ENCODE peak calls at places on chromosomes 16 and 17, in nine cellular contexts. One of them, this sample, is unnamed.

GRCh38 chr17:4497101-4497824 is 1.4 kb upstream of the SPNS2 start:
- DNase-seq in HepG2: no peak
- DNase-seq in H9: no peak
- DNase-seq in neural progenitor cell: no peak
- DNase-seq in tibial artery: peak
- DNase-seq in AG04450: no peak
- DNase-seq in caudate nucleus: peak
- DNase-seq in CD8-positive, alpha-beta memory T cell: no peak
- DNase-seq in substantia nigra: peak
- DNase-seq in this sample: no peak

GRCh38 chr17:41133880-41134735 is 6.2 kb downstream of the KRTAP4-6 start:
- DNase-seq in CD8-positive, alpha-beta memory T cell: no peak
- DNase-seq in H9: no peak
- DNase-seq in caudate nucleus: no peak
- DNase-seq in substantia nigra: no peak
- DNase-seq in neural progenitor cell: no peak
- DNase-seq in tibial artery: no peak
- DNase-seq in HepG2: no peak
- DNase-seq in AG04450: no peak
- DNase-seq in this sample: no peak

GRCh38 chr16:46972971-46973456 is 460 bp downstream of the DNAJA2 start:
- DNase-seq in substantia nigra: peak
- DNase-seq in AG04450: no peak
- DNase-seq in neural progenitor cell: peak
- DNase-seq in tibial artery: peak
- DNase-seq in H9: peak
- DNase-seq in HepG2: peak
- DNase-seq in CD8-positive, alpha-beta memory T cell: peak
- DNase-seq in caudate nucleus: peak
- DNase-seq in this sample: no peak

GRCh38 chr16:15435216-15435864 is 952 bp downstream of the BMERB1 start:
- DNase-seq in H9: no peak
- DNase-seq in neural progenitor cell: peak
- DNase-seq in AG04450: no peak
- DNase-seq in substantia nigra: no peak
- DNase-seq in tibial artery: peak
- DNase-seq in HepG2: no peak
- DNase-seq in CD8-positive, alpha-beta memory T cell: no peak
- DNase-seq in caudate nucleus: no peak
- DNase-seq in this sample: no peak

GRCh38 chr17:78670850-78671291 is 93.7 kb upstream of the DNAH17 start:
- DNase-seq in caudate nucleus: no peak
- DNase-seq in HepG2: no peak
- DNase-seq in AG04450: no peak
- DNase-seq in neural progenitor cell: no peak
- DNase-seq in CD8-positive, alpha-beta memory T cell: no peak
- DNase-seq in tibial artery: no peak
- DNase-seq in H9: no peak
- DNase-seq in substantia nigra: no peak
- DNase-seq in this sample: no peak

GRCh38 chr17:40864661-40865380 is 2.2 kb downstream of the KRT12 start:
- DNase-seq in caudate nucleus: no peak
- DNase-seq in CD8-positive, alpha-beta memory T cell: no peak
- DNase-seq in tibial artery: no peak
- DNase-seq in AG04450: no peak
- DNase-seq in HepG2: peak
- DNase-seq in H9: no peak
- DNase-seq in neural progenitor cell: no peak
- DNase-seq in substantia nigra: no peak
- DNase-seq in this sample: no peak

GRCh38 chr16:83835972-83836566 is 28.3 kb downstream of the HSBP1 start:
- DNase-seq in CD8-positive, alpha-beta memory T cell: no peak
- DNase-seq in tibial artery: no peak
- DNase-seq in HepG2: no peak
- DNase-seq in substantia nigra: no peak
- DNase-seq in AG04450: peak
- DNase-seq in caudate nucleus: no peak
- DNase-seq in H9: no peak
- DNase-seq in neural progenitor cell: no peak
- DNase-seq in this sample: no peak

GRCh38 chr16:2428787-2429036 is 535 bp upstream of the CCNF start:
- DNase-seq in AG04450: no peak
- DNase-seq in neural progenitor cell: no peak
- DNase-seq in tibial artery: no peak
- DNase-seq in HepG2: no peak
- DNase-seq in CD8-positive, alpha-beta memory T cell: no peak
- DNase-seq in substantia nigra: peak
- DNase-seq in caudate nucleus: no peak
- DNase-seq in H9: no peak
- DNase-seq in this sample: no peak

GRCh38 chr17:64393000-64393402 is 2.3 kb upstream of the PECAM1 start:
- DNase-seq in CD8-positive, alpha-beta memory T cell: peak
- DNase-seq in caudate nucleus: no peak
- DNase-seq in H9: no peak
- DNase-seq in AG04450: no peak
- DNase-seq in HepG2: no peak
- DNase-seq in substantia nigra: no peak
- DNase-seq in tibial artery: peak
- DNase-seq in neural progenitor cell: no peak
- DNase-seq in this sample: no peak

GRCh38 chr16:7331997-7332396 is 648 bp upstream of the RBFOX1 start:
- DNase-seq in substantia nigra: no peak
- DNase-seq in AG04450: no peak
- DNase-seq in H9: no peak
- DNase-seq in tibial artery: no peak
- DNase-seq in neural progenitor cell: no peak
- DNase-seq in HepG2: no peak
- DNase-seq in CD8-positive, alpha-beta memory T cell: no peak
- DNase-seq in caudate nucleus: no peak
- DNase-seq in this sample: no peak

GRCh38 chr17:19306160-19307111 is 56.1 kb downstream of the B9D1 start:
- DNase-seq in tibial artery: no peak
- DNase-seq in substantia nigra: peak
- DNase-seq in caudate nucleus: peak
- DNase-seq in neural progenitor cell: no peak
- DNase-seq in AG04450: no peak
- DNase-seq in CD8-positive, alpha-beta memory T cell: peak
- DNase-seq in H9: no peak
- DNase-seq in HepG2: peak
- DNase-seq in this sample: no peak

GRCh38 chr17:64230551-64231408 is 32.3 kb downstream of the TEX2 start:
- DNase-seq in substantia nigra: no peak
- DNase-seq in CD8-positive, alpha-beta memory T cell: no peak
- DNase-seq in HepG2: no peak
- DNase-seq in H9: no peak
- DNase-seq in tibial artery: no peak
- DNase-seq in AG04450: peak
- DNase-seq in caudate nucleus: no peak
- DNase-seq in neural progenitor cell: no peak
- DNase-seq in this sample: peak

GRCh38 chr17:42832934-42833770 is at the start of gene PSME3:
- DNase-seq in H9: peak
- DNase-seq in caudate nucleus: peak
- DNase-seq in CD8-positive, alpha-beta memory T cell: peak
- DNase-seq in tibial artery: peak
- DNase-seq in HepG2: peak
- DNase-seq in AG04450: peak
- DNase-seq in substantia nigra: peak
- DNase-seq in neural progenitor cell: peak
- DNase-seq in this sample: peak

GRCh38 chr16:20359997-20360396 is 7.5 kb upstream of the UMOD start:
- DNase-seq in HepG2: peak
- DNase-seq in neural progenitor cell: peak
- DNase-seq in H9: peak
- DNase-seq in caudate nucleus: no peak
- DNase-seq in CD8-positive, alpha-beta memory T cell: no peak
- DNase-seq in AG04450: no peak
- DNase-seq in substantia nigra: no peak
- DNase-seq in tibial artery: no peak
- DNase-seq in this sample: no peak

GRCh38 chr17:54353789-54354525 is 531.2 kb downstream of the KIF2B start:
- DNase-seq in CD8-positive, alpha-beta memory T cell: no peak
- DNase-seq in neural progenitor cell: no peak
- DNase-seq in HepG2: no peak
- DNase-seq in H9: no peak
- DNase-seq in caudate nucleus: no peak
- DNase-seq in substantia nigra: no peak
- DNase-seq in AG04450: no peak
- DNase-seq in tibial artery: no peak
- DNase-seq in this sample: no peak

GRCh38 chr16:26198221-26198620 is 506.5 kb downstream of the HS3ST4 start:
- DNase-seq in CD8-positive, alpha-beta memory T cell: no peak
- DNase-seq in tibial artery: no peak
- DNase-seq in neural progenitor cell: no peak
- DNase-seq in HepG2: no peak
- DNase-seq in substantia nigra: no peak
- DNase-seq in AG04450: no peak
- DNase-seq in H9: no peak
- DNase-seq in caudate nucleus: no peak
- DNase-seq in this sample: no peak

GRCh38 chr16:29745126-29745852 is 501 bp downstream of the C16orf54 start:
- DNase-seq in AG04450: no peak
- DNase-seq in HepG2: no peak
- DNase-seq in neural progenitor cell: no peak
- DNase-seq in substantia nigra: peak
- DNase-seq in H9: no peak
- DNase-seq in caudate nucleus: no peak
- DNase-seq in tibial artery: no peak
- DNase-seq in CD8-positive, alpha-beta memory T cell: peak
- DNase-seq in this sample: no peak

GRCh38 chr17:12395733-12396354 is 269.8 kb upstream of the MYOCD start:
- DNase-seq in caudate nucleus: no peak
- DNase-seq in tibial artery: no peak
- DNase-seq in H9: peak
- DNase-seq in substantia nigra: no peak
- DNase-seq in neural progenitor cell: peak
- DNase-seq in CD8-positive, alpha-beta memory T cell: no peak
- DNase-seq in HepG2: peak
- DNase-seq in AG04450: no peak
- DNase-seq in this sample: no peak

GRCh38 chr16:76376988-76377387 is 99.8 kb downstream of the CNTNAP4 start:
- DNase-seq in caudate nucleus: no peak
- DNase-seq in neural progenitor cell: no peak
- DNase-seq in tibial artery: no peak
- DNase-seq in HepG2: no peak
- DNase-seq in AG04450: no peak
- DNase-seq in H9: no peak
- DNase-seq in CD8-positive, alpha-beta memory T cell: no peak
- DNase-seq in substantia nigra: no peak
- DNase-seq in this sample: no peak

GRCh38 chr17:77462101-77462500 is 321.3 kb downstream of the SEC14L1 start:
- DNase-seq in caudate nucleus: no peak
- DNase-seq in substantia nigra: no peak
- DNase-seq in CD8-positive, alpha-beta memory T cell: no peak
- DNase-seq in HepG2: no peak
- DNase-seq in tibial artery: no peak
- DNase-seq in neural progenitor cell: no peak
- DNase-seq in H9: no peak
- DNase-seq in AG04450: no peak
- DNase-seq in this sample: no peak
- H3K27ac ChIP-seq in caudate nucleus: no peak
- H3K27ac ChIP-seq in substantia nigra: no peak
- H3K27ac ChIP-seq in CD8-positive, alpha-beta memory T cell: peak
- H3K27ac ChIP-seq in HepG2: peak
- H3K27ac ChIP-seq in tibial artery: no peak
- H3K27ac ChIP-seq in neural progenitor cell: peak
- H3K27ac ChIP-seq in H9: no peak
- H3K27ac ChIP-seq in AG04450: no peak
- H3K27ac ChIP-seq in this sample: no peak

DNA sequence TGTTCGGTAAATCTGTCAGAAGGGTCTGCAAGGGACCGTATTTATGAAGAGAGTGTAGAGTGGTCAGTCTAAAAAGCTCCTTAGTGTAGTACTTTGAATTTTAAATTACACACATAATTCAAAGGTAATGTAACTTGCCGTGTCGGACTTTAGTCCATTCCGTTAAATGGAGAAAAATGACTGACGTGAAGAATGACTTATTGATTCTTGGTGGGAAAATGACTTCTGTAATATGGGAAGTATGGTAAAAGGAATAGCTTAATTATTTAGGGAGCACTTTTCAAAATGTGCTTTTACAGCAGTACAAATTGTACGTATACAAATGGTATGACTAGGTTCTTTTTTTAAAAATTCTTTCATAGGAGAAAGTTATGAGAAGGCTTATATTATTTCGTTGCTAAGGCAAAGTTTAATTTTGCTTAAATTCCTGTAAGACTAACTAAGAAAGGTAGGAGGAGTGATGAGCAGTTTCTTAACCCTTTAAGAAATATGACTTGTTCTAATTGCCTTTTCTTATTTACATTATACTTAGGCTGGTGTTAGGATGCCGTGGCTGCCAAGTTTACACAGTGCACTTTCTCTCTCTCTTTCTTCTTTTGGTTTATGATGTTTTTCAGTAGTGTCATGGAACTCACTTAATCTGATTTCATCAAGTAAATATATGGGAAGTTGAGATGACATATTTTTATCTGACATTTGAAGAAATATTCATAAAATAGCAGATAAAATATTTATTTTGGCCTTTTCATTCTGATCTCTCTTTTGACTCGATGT is 191.2 kb downstream of the WWOX start:
- DNase-seq in H9: no peak
- DNase-seq in AG04450: no peak
- DNase-seq in substantia nigra: no peak
- DNase-seq in CD8-positive, alpha-beta memory T cell: no peak
- DNase-seq in caudate nucleus: no peak
- DNase-seq in neural progenitor cell: no peak
- DNase-seq in HepG2: no peak
- DNase-seq in tibial artery: no peak
- DNase-seq in this sample: no peak
- H3K27ac ChIP-seq in H9: no peak
- H3K27ac ChIP-seq in AG04450: no peak
- H3K27ac ChIP-seq in substantia nigra: no peak
- H3K27ac ChIP-seq in CD8-positive, alpha-beta memory T cell: no peak
- H3K27ac ChIP-seq in caudate nucleus: no peak
- H3K27ac ChIP-seq in neural progenitor cell: no peak
- H3K27ac ChIP-seq in HepG2: peak
- H3K27ac ChIP-seq in tibial artery: peak
- H3K27ac ChIP-seq in this sample: no peak

GRCh38 chr16:67035364-67035763 is 6.4 kb downstream of the CBFB start:
- DNase-seq in HepG2: no peak
- DNase-seq in AG04450: no peak
- DNase-seq in caudate nucleus: no peak
- DNase-seq in H9: no peak
- DNase-seq in CD8-positive, alpha-beta memory T cell: no peak
- DNase-seq in neural progenitor cell: no peak
- DNase-seq in substantia nigra: no peak
- DNase-seq in tibial artery: no peak
- DNase-seq in this sample: no peak
- H3K27ac ChIP-seq in HepG2: no peak
- H3K27ac ChIP-seq in AG04450: no peak
- H3K27ac ChIP-seq in caudate nucleus: no peak
- H3K27ac ChIP-seq in H9: no peak
- H3K27ac ChIP-seq in CD8-positive, alpha-beta memory T cell: no peak
- H3K27ac ChIP-seq in neural progenitor cell: no peak
- H3K27ac ChIP-seq in substantia nigra: no peak
- H3K27ac ChIP-seq in tibial artery: no peak
- H3K27ac ChIP-seq in this sample: no peak

DNA sequence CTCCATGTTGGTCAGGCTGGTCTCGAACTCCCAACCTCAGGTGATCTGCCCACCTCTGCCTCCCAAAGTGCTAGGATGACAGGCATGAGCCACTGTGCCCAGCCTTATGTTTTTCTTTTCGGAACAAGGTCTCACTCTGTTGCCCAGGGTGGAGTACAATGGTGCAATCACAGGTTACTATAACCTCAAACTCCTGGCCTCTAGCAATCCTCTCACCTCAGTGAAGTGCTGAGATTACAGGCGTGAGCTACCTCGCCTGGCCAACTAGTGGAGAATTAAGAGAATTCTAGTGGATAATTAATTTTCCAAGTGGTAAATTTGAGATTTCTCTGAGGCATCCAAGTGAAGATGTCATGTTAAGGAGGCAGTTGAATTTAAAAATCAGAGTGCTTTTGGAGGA is 2.9 kb upstream of the FBXO47 start:
- DNase-seq in HepG2: no peak
- DNase-seq in H9: no peak
- DNase-seq in caudate nucleus: no peak
- DNase-seq in AG04450: no peak
- DNase-seq in substantia nigra: no peak
- DNase-seq in tibial artery: no peak
- DNase-seq in CD8-positive, alpha-beta memory T cell: no peak
- DNase-seq in neural progenitor cell: no peak
- DNase-seq in this sample: no peak
- H3K27ac ChIP-seq in HepG2: no peak
- H3K27ac ChIP-seq in H9: no peak
- H3K27ac ChIP-seq in caudate nucleus: no peak
- H3K27ac ChIP-seq in AG04450: no peak
- H3K27ac ChIP-seq in substantia nigra: no peak
- H3K27ac ChIP-seq in tibial artery: no peak
- H3K27ac ChIP-seq in CD8-positive, alpha-beta memory T cell: no peak
- H3K27ac ChIP-seq in neural progenitor cell: no peak
- H3K27ac ChIP-seq in this sample: peak

This sample was measured in epithelial cell of prostate.